ENCODE peak calls at places on chromosome 12, in ten cellular contexts. M is uterus; Y is CD8-positive, alpha-beta memory T cell; C is thoracic aorta; S is esophagus squamous epithelium; A is SJSA1; V is AG04450; N is dorsolateral prefrontal cortex; P is lung; J is right lobe of liver. X is an unnamed sample.

GRCh38 chr12:108693186-108693585 is 38.1 kb downstream of the CORO1C start:
- DNase-seq in M (no peak), Y (no peak), C (no peak), S (no peak), A (no peak), V (no peak), N (no peak), P (no peak), J (no peak), X (no peak)

GRCh38 chr12:107277850-107278249 is 184.5 kb upstream of the CRY1 start:
- DNase-seq in M (no peak), Y (no peak), C (no peak), S (no peak), A (no peak), V (peak; percentile 21), N (no peak), P (no peak), J (no peak), X (no peak)

GRCh38 chr12:6987956-6988573 is 17.4 kb downstream of the EMG1 start:
- DNase-seq in M (no peak), Y (no peak), C (no peak), S (no peak), A (no peak), V (no peak), N (no peak), P (peak; percentile 83), J (peak; percentile 70), X (no peak)

GRCh38 chr12:107514887-107515445 is 170.6 kb upstream of the PWP1 start:
- DNase-seq in M (no peak), Y (no peak), C (no peak), S (no peak), A (no peak), V (no peak), N (no peak), P (no peak), J (no peak), X (no peak)

GRCh38 chr12:56296207-56296785 is 3.8 kb downstream of the CS start:
- DNase-seq in M (no peak), Y (no peak), C (no peak), S (no peak), A (no peak), V (no peak), N (no peak), P (no peak), J (no peak), X (no peak)

GRCh38 chr12:84542289-84542688 is 370.3 kb downstream of the SLC6A15 start:
- DNase-seq in M (no peak), Y (no peak), C (no peak), S (no peak), A (no peak), V (no peak), N (no peak), P (no peak), J (no peak), X (no peak)

GRCh38 chr12:113899042-113899843 is 66.9 kb downstream of the RBM19 start:
- DNase-seq in M (no peak), Y (no peak), C (no peak), S (no peak), A (peak; percentile 85), V (no peak), N (no peak), P (no peak), J (no peak), X (no peak)

GRCh38 chr12:542290-543113 is 82.8 kb downstream of the B4GALNT3 start:
- DNase-seq in M (no peak), Y (no peak), C (no peak), S (no peak), A (no peak), V (no peak), N (no peak), P (no peak), J (no peak), X (no peak)

GRCh38 chr12:51923506-51924365 is 16.4 kb downstream of the ACVRL1 start:
- DNase-seq in M (peak; percentile 56), Y (peak; percentile 61), C (no peak), S (no peak), A (no peak), V (no peak), N (no peak), P (peak; percentile 52), J (peak; percentile 67), X (peak; percentile 10)

GRCh38 chr12:92828565-92828964 is 100.5 kb downstream of the EEA1 start:
- DNase-seq in M (no peak), Y (no peak), C (no peak), S (no peak), A (no peak), V (no peak), N (no peak), P (no peak), J (no peak), X (no peak)

GRCh38 chr12:2299207-2299606 is 246.4 kb downstream of the CACNA1C start:
- DNase-seq in M (peak; percentile 54), Y (no peak), C (no peak), S (no peak), A (no peak), V (no peak), N (no peak), P (no peak), J (no peak), X (no peak)

GRCh38 chr12:57759360-57759980 is 4.6 kb downstream of the MARCHF9 start:
- DNase-seq in M (no peak), Y (peak; percentile 60), C (no peak), S (no peak), A (no peak), V (no peak), N (no peak), P (no peak), J (no peak), X (no peak)

GRCh38 chr12:27919671-27920235 is 52.8 kb downstream of the PTHLH start:
- DNase-seq in M (no peak), Y (no peak), C (no peak), S (no peak), A (no peak), V (no peak), N (no peak), P (no peak), J (no peak), X (no peak)

GRCh38 chr12:58607805-58608204 is 312.5 kb downstream of the LRIG3 start:
- DNase-seq in M (no peak), Y (no peak), C (no peak), S (no peak), A (no peak), V (no peak), N (no peak), P (no peak), J (no peak), X (no peak)

GRCh38 chr12:80846930-80847329 is 90.8 kb downstream of the LIN7A start:
- DNase-seq in M (no peak), Y (no peak), C (no peak), S (no peak), A (no peak), V (no peak), N (no peak), P (no peak), J (no peak), X (no peak)

GRCh38 chr12:46219892-46220655 is 48.8 kb downstream of the SLC38A1 start:
- DNase-seq in M (no peak), Y (peak; percentile 90), C (no peak), S (no peak), A (peak; percentile 77), V (peak; percentile 44), N (no peak), P (no peak), J (no peak), X (peak; percentile 66)

GRCh38 chr12:2011641-2012607 is 7.7 kb upstream of the DCP1B start:
- DNase-seq in M (no peak), Y (no peak), C (no peak), S (no peak), A (no peak), V (no peak), N (no peak), P (no peak), J (peak; percentile 78), X (no peak)

GRCh38 chr12:49491823-49492222 is 47.0 kb upstream of the KCNH3 start:
- DNase-seq in M (no peak), Y (no peak), C (no peak), S (no peak), A (no peak), V (no peak), N (no peak), P (no peak), J (no peak), X (no peak)

GRCh38 chr12:49489154-49489553 is 49.7 kb upstream of the KCNH3 start:
- DNase-seq in M (no peak), Y (no peak), C (no peak), S (no peak), A (no peak), V (no peak), N (no peak), P (no peak), J (no peak), X (no peak)

GRCh38 chr12:49489720-49490119 is 49.1 kb upstream of the KCNH3 start:
- DNase-seq in M (no peak), Y (no peak), C (no peak), S (no peak), A (peak; percentile 53), V (peak; percentile 67), N (no peak), P (no peak), J (no peak), X (no peak)

GRCh38 chr12:49483621-49484020 is 55.2 kb upstream of the KCNH3 start:
- DNase-seq in M (no peak), Y (no peak), C (no peak), S (no peak), A (no peak), V (no peak), N (no peak), P (no peak), J (no peak), X (no peak)

GRCh38 chr12:49487605-49488004 is 51.2 kb upstream of the KCNH3 start:
- DNase-seq in M (no peak), Y (no peak), C (no peak), S (no peak), A (peak; percentile 90), V (no peak), N (no peak), P (no peak), J (no peak), X (no peak)
- H3K27ac ChIP-seq in M (no peak overlapping the region), Y (no peak overlapping the region), C (no peak overlapping the region), S (no peak overlapping the region), A (peak overlapping the region; percentile 83), V (no peak overlapping the region), N (no peak overlapping the region), P (no peak overlapping the region), J (no peak overlapping the region), X (no peak overlapping the region)

GRCh38 chr12:124655317-124656213 is 88.2 kb upstream of the NCOR2 start:
- DNase-seq in M (peak; percentile 86), Y (no peak), C (no peak), S (no peak), A (peak; percentile 98), V (peak; percentile 74), N (peak; percentile 86), P (peak; percentile 61), J (no peak), X (no peak)
- H3K4me3 ChIP-seq in M (no peak overlapping the region), Y (no peak overlapping the region), C (peak overlapping the region; percentile 62), S (peak overlapping the region; percentile 24), A (no peak overlapping the region), V (peak overlapping the region; percentile 17), N (peak overlapping the region; percentile 51), P (no peak overlapping the region), J (no peak overlapping the region), X (no peak overlapping the region)

GRCh38 chr12:67650127-67650495 is 1.6 kb downstream of the DYRK2 start:
- DNase-seq in M (peak; percentile 19), Y (no peak), C (no peak), S (no peak), A (no peak), V (no peak), N (no peak), P (no peak), J (peak; percentile 55), X (no peak)
- H3K27ac ChIP-seq in M (peak overlapping the region; percentile 97), Y (peak overlapping the region; percentile 73), C (peak overlapping the region; percentile 93), S (peak overlapping the region; percentile 94), A (peak overlapping the region; percentile 77), V (peak overlapping the region; percentile 39), N (peak overlapping the region; percentile 95), P (peak overlapping the region; percentile 97), J (peak overlapping the region; percentile 82), X (peak overlapping the region; percentile 89)

GRCh38 chr12:49198431-49199155 is 9.7 kb upstream of the TUBA1A start:
- DNase-seq in M (peak; percentile 46), Y (no peak), C (no peak), S (no peak), A (peak; percentile 84), V (peak; percentile 81), N (peak; percentile 76), P (no peak), J (peak; percentile 26), X (no peak)
- H3K4me3 ChIP-seq in M (no peak overlapping the region), Y (no peak overlapping the region), C (no peak overlapping the region), S (no peak overlapping the region), A (no peak overlapping the region), V (peak overlapping the region; percentile 39), N (peak overlapping the region; percentile 43), P (no peak overlapping the region), J (no peak overlapping the region), X (no peak overlapping the region)

X was measured in effector memory CD4-positive, alpha-beta T cell.